ENCODE peak calls at places on chromosome 17, in five cellular contexts. One of them, this sample, is unnamed.

GRCh38 chr17:77894126-77894956 is 64.2 kb upstream of the TNRC6C start:
- DNase-seq in fibroblast of the aortic adventitia: no peak
- DNase-seq in omental fat pad: peak; percentile 12
- DNase-seq in BJ: no peak
- DNase-seq in GM20000: no peak
- DNase-seq in this sample: no peak

GRCh38 chr17:79651751-79652150 is 40.9 kb upstream of the RBFOX3 start:
- DNase-seq in GM20000: no peak
- DNase-seq in fibroblast of the aortic adventitia: no peak
- DNase-seq in BJ: no peak
- DNase-seq in omental fat pad: no peak
- DNase-seq in this sample: no peak

GRCh38 chr17:81043725-81044427 is 8.9 kb downstream of the BAIAP2 start:
- DNase-seq in BJ: no peak
- DNase-seq in GM20000: no peak
- DNase-seq in fibroblast of the aortic adventitia: peak; percentile 27
- DNase-seq in omental fat pad: no peak
- DNase-seq in this sample: peak; percentile 32

GRCh38 chr17:76772842-76773521 is 35.1 kb downstream of the MFSD11 start:
- DNase-seq in omental fat pad: no peak
- DNase-seq in fibroblast of the aortic adventitia: peak; percentile 79
- DNase-seq in GM20000: no peak
- DNase-seq in BJ: peak; percentile 76
- DNase-seq in this sample: peak; percentile 82

GRCh38 chr17:52465407-52465806 is 306.9 kb upstream of the CA10 start:
- DNase-seq in GM20000: no peak
- DNase-seq in omental fat pad: no peak
- DNase-seq in fibroblast of the aortic adventitia: no peak
- DNase-seq in BJ: no peak
- DNase-seq in this sample: no peak

GRCh38 chr17:81379523-81379942 is 15.7 kb upstream of the BAHCC1 start:
- DNase-seq in fibroblast of the aortic adventitia: no peak
- DNase-seq in BJ: no peak
- DNase-seq in GM20000: no peak
- DNase-seq in omental fat pad: no peak
- DNase-seq in this sample: no peak

GRCh38 chr17:67862614-67863217 is 37.4 kb downstream of the BPTF start:
- DNase-seq in BJ: no peak
- DNase-seq in fibroblast of the aortic adventitia: no peak
- DNase-seq in omental fat pad: no peak
- DNase-seq in GM20000: no peak
- DNase-seq in this sample: no peak

GRCh38 chr17:39965017-39965699 is 2.4 kb downstream of the GSDMA start:
- DNase-seq in fibroblast of the aortic adventitia: no peak
- DNase-seq in omental fat pad: no peak
- DNase-seq in GM20000: no peak
- DNase-seq in BJ: no peak
- DNase-seq in this sample: no peak

GRCh38 chr17:76261421-76262215 is 3.5 kb upstream of the UBALD2 start:
- DNase-seq in BJ: no peak
- DNase-seq in fibroblast of the aortic adventitia: peak; percentile 22
- DNase-seq in GM20000: peak; percentile 71
- DNase-seq in omental fat pad: no peak
- DNase-seq in this sample: no peak

GRCh38 chr17:80807882-80808281 is 183.8 kb upstream of the CHMP6 start:
- DNase-seq in GM20000: no peak
- DNase-seq in BJ: no peak
- DNase-seq in fibroblast of the aortic adventitia: no peak
- DNase-seq in omental fat pad: no peak
- DNase-seq in this sample: no peak

GRCh38 chr17:63446981-63447687 is 1.0 kb upstream of the CYB561 start:
- DNase-seq in fibroblast of the aortic adventitia: peak; percentile 68
- DNase-seq in GM20000: no peak
- DNase-seq in BJ: no peak
- DNase-seq in omental fat pad: no peak
- DNase-seq in this sample: no peak

GRCh38 chr17:80006339-80006720 is 29.3 kb downstream of the TBC1D16 start:
- DNase-seq in GM20000: no peak
- DNase-seq in fibroblast of the aortic adventitia: no peak
- DNase-seq in BJ: no peak
- DNase-seq in omental fat pad: no peak
- DNase-seq in this sample: no peak

GRCh38 chr17:15232517-15232915 is 32.6 kb downstream of the PMP22 start:
- DNase-seq in fibroblast of the aortic adventitia: no peak
- DNase-seq in GM20000: no peak
- DNase-seq in BJ: no peak
- DNase-seq in omental fat pad: no peak
- DNase-seq in this sample: peak; percentile 26

GRCh38 chr17:15233022-15233805 is 31.9 kb downstream of the PMP22 start:
- DNase-seq in fibroblast of the aortic adventitia: peak; percentile 50
- DNase-seq in omental fat pad: no peak
- DNase-seq in BJ: no peak
- DNase-seq in GM20000: no peak
- DNase-seq in this sample: peak; percentile 82

GRCh38 chr17:15230866-15231265 is 34.3 kb downstream of the PMP22 start:
- DNase-seq in fibroblast of the aortic adventitia: no peak
- DNase-seq in BJ: no peak
- DNase-seq in omental fat pad: no peak
- DNase-seq in GM20000: no peak
- DNase-seq in this sample: no peak

GRCh38 chr17:15233971-15234370 is 31.2 kb downstream of the PMP22 start:
- DNase-seq in BJ: no peak
- DNase-seq in omental fat pad: no peak
- DNase-seq in fibroblast of the aortic adventitia: no peak
- DNase-seq in GM20000: no peak
- DNase-seq in this sample: no peak

DNA sequence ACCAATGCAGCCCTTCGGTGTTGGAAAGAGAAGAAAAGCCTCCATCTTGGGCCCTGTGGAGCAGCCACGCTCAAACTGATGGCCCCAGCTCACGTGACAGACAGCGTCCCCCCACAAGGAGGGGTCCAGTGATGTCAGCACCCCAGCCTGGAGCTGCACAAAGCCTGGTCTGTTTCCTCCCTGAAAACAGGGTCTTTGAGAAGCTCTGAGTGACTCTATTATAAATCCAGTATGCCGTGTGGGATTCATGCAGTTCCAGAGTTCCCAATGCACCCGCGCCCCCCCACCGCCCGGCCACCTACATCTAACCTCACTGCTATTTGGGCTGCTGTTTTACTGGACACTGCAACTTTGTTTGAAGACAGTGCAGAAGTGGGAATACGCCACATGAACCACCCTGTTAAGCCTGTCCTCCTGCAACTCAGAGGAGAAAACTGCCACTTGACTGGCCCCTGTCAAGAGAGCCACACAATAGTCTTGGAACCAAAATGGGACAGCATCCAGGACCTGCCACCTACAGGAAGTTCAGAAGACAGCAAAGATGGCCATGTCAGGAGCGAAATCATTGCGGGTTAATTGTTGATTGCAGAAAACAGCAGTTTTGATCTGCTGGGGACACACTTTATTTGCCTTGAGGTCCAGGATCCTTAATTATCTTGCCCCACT is 33.1 kb downstream of the PMP22 start:
- DNase-seq in fibroblast of the aortic adventitia: no peak
- DNase-seq in omental fat pad: no peak
- DNase-seq in BJ: no peak
- DNase-seq in GM20000: no peak
- DNase-seq in this sample: no peak
- TF ChIP-seq CTCF in fibroblast of the aortic adventitia: no peak
- TF ChIP-seq CTCF in omental fat pad: no peak
- TF ChIP-seq CTCF in BJ: no peak
- TF ChIP-seq CTCF in GM20000: no peak
- TF ChIP-seq CTCF in this sample: peak; percentile 14

GRCh38 chr17:12596961-12597360 is 68.7 kb upstream of the MYOCD start:
- DNase-seq in fibroblast of the aortic adventitia: no peak
- DNase-seq in omental fat pad: no peak
- DNase-seq in BJ: no peak
- DNase-seq in GM20000: no peak
- DNase-seq in this sample: no peak

GRCh38 chr17:12600349-12600748 is 65.3 kb upstream of the MYOCD start:
- DNase-seq in fibroblast of the aortic adventitia: no peak
- DNase-seq in BJ: no peak
- DNase-seq in omental fat pad: no peak
- DNase-seq in GM20000: no peak
- DNase-seq in this sample: no peak

GRCh38 chr17:12592941-12593340 is 72.7 kb upstream of the MYOCD start:
- DNase-seq in fibroblast of the aortic adventitia: no peak
- DNase-seq in BJ: no peak
- DNase-seq in omental fat pad: no peak
- DNase-seq in GM20000: no peak
- DNase-seq in this sample: no peak

GRCh38 chr17:12599185-12599920 is 66.3 kb upstream of the MYOCD start:
- DNase-seq in GM20000: no peak
- DNase-seq in fibroblast of the aortic adventitia: no peak
- DNase-seq in omental fat pad: no peak
- DNase-seq in BJ: no peak
- DNase-seq in this sample: peak; percentile 27

DNA sequence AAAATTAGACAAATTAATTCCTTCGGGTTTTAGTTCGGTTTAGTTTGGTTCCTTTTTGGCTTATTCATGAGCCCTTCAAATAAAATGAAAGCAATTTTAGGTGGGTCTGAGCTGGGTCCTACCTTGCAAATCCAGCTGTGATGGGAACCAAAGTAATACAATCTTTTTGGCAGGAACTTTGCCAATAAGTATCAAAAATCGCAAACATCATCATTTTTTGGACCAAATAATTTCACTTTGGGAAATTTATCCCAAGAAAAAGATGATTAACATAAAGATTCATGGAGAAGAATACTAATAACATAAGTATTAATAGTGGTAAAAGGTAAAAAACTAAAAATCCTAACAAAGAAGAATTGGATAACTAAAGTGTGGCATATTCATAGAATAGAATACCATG is 67.8 kb upstream of the MYOCD start:
- DNase-seq in omental fat pad: no peak
- DNase-seq in BJ: no peak
- DNase-seq in fibroblast of the aortic adventitia: no peak
- DNase-seq in GM20000: no peak
- DNase-seq in this sample: no peak
- TF ChIP-seq CTCF in omental fat pad: no peak
- TF ChIP-seq CTCF in BJ: no peak
- TF ChIP-seq CTCF in fibroblast of the aortic adventitia: no peak
- TF ChIP-seq CTCF in GM20000: no peak
- TF ChIP-seq CTCF in this sample: no peak

GRCh38 chr17:74241847-74242246 is 28.5 kb downstream of the TTYH2 start:
- DNase-seq in GM20000: no peak
- DNase-seq in omental fat pad: no peak
- DNase-seq in fibroblast of the aortic adventitia: no peak
- DNase-seq in BJ: no peak
- DNase-seq in this sample: no peak
- TF ChIP-seq CTCF in GM20000: no peak
- TF ChIP-seq CTCF in omental fat pad: no peak
- TF ChIP-seq CTCF in fibroblast of the aortic adventitia: no peak
- TF ChIP-seq CTCF in BJ: no peak
- TF ChIP-seq CTCF in this sample: no peak

GRCh38 chr17:58541249-58541648 is 26.8 kb upstream of the MTMR4 start:
- DNase-seq in GM20000: peak; percentile 52
- DNase-seq in fibroblast of the aortic adventitia: no peak
- DNase-seq in omental fat pad: no peak
- DNase-seq in BJ: no peak
- DNase-seq in this sample: no peak
- TF ChIP-seq CTCF in GM20000: peak; percentile 12
- TF ChIP-seq CTCF in fibroblast of the aortic adventitia: peak; percentile 26
- TF ChIP-seq CTCF in omental fat pad: no peak
- TF ChIP-seq CTCF in BJ: peak; percentile 30
- TF ChIP-seq CTCF in this sample: peak; percentile 56

DNA sequence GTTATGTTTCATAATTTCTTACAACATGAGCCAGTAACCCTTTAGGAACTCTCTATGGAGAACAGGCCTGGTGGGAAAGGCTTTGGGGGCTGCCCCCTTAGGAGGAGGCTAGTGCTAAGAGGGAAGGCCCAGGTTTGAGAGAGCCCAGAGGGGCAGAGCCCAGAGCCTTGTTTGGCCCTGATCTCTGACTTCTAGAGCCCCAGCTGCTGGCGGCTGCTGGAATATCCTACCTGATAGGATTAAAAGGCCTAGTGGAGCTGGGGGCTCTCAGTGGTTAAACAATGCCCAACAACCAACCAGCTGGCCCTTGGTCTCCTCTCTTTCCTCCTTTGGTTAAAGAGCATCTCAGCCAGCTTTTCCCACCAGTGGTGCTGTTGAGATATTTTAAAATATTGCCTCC is 54.1 kb downstream of the IGF2BP1 start:
- DNase-seq in fibroblast of the aortic adventitia: no peak
- DNase-seq in GM20000: no peak
- DNase-seq in BJ: no peak
- DNase-seq in omental fat pad: no peak
- DNase-seq in this sample: no peak
- TF ChIP-seq CTCF in fibroblast of the aortic adventitia: no peak
- TF ChIP-seq CTCF in GM20000: no peak
- TF ChIP-seq CTCF in BJ: no peak
- TF ChIP-seq CTCF in omental fat pad: no peak
- TF ChIP-seq CTCF in this sample: no peak

GRCh38 chr17:74882517-74883240 is 9.9 kb upstream of the FDXR start:
- DNase-seq in fibroblast of the aortic adventitia: no peak
- DNase-seq in GM20000: no peak
- DNase-seq in BJ: no peak
- DNase-seq in omental fat pad: no peak
- DNase-seq in this sample: no peak
- TF ChIP-seq CTCF in fibroblast of the aortic adventitia: no peak
- TF ChIP-seq CTCF in GM20000: no peak
- TF ChIP-seq CTCF in BJ: no peak
- TF ChIP-seq CTCF in omental fat pad: no peak
- TF ChIP-seq CTCF in this sample: no peak

GRCh38 chr17:33868899-33869298 is 386.2 kb upstream of the CCL2 start:
- DNase-seq in fibroblast of the aortic adventitia: no peak
- DNase-seq in BJ: no peak
- DNase-seq in GM20000: no peak
- DNase-seq in omental fat pad: no peak
- DNase-seq in this sample: no peak

GRCh38 chr17:33871720-33872535 is 383.2 kb upstream of the CCL2 start:
- DNase-seq in GM20000: no peak
- DNase-seq in fibroblast of the aortic adventitia: no peak
- DNase-seq in omental fat pad: no peak
- DNase-seq in BJ: no peak
- DNase-seq in this sample: no peak

GRCh38 chr17:33873218-33873617 is 381.9 kb upstream of the CCL2 start:
- DNase-seq in omental fat pad: no peak
- DNase-seq in BJ: no peak
- DNase-seq in fibroblast of the aortic adventitia: no peak
- DNase-seq in GM20000: no peak
- DNase-seq in this sample: no peak

GRCh38 chr17:33875973-33876372 is 379.1 kb upstream of the CCL2 start:
- DNase-seq in GM20000: no peak
- DNase-seq in BJ: no peak
- DNase-seq in fibroblast of the aortic adventitia: no peak
- DNase-seq in omental fat pad: no peak
- DNase-seq in this sample: no peak

GRCh38 chr17:33874617-33875060 is 380.4 kb upstream of the CCL2 start:
- DNase-seq in GM20000: no peak
- DNase-seq in fibroblast of the aortic adventitia: no peak
- DNase-seq in omental fat pad: no peak
- DNase-seq in BJ: no peak
- DNase-seq in this sample: no peak
- TF ChIP-seq CTCF in GM20000: no peak
- TF ChIP-seq CTCF in fibroblast of the aortic adventitia: no peak
- TF ChIP-seq CTCF in omental fat pad: no peak
- TF ChIP-seq CTCF in BJ: no peak
- TF ChIP-seq CTCF in this sample: no peak

This sample was measured in HFFc6.